ENCODE peak calls at places on chromosomes 1 and 21, in four cellular contexts. A, W, U and M are unnamed samples.

GRCh38 chr1:113783254-113784103 is 24.2 kb upstream of the PHTF1 start:
- DNase-seq in U (no peak), W (no peak), A (no peak), M (peak)

GRCh38 chr1:89125571-89126233 is at the start of gene GBP2:
- DNase-seq in A (no peak), U (no peak), W (peak), M (peak)

GRCh38 chr1:227886993-227887696 is 60.6 kb downstream of the WNT9A start:
- DNase-seq in U (peak), W (no peak), A (peak), M (no peak)

GRCh38 chr1:145751491-145752021 is 32.3 kb downstream of the CD160 start:
- DNase-seq in U (no peak), A (no peak), W (no peak), M (no peak)

GRCh38 chr1:240522122-240522822 is 89.7 kb downstream of the GREM2 start:
- DNase-seq in A (peak), W (no peak), U (no peak), M (no peak)

GRCh38 chr1:7420706-7421105 is 350.4 kb upstream of the VAMP3 start:
- DNase-seq in W (no peak), A (no peak), U (no peak), M (no peak)

GRCh38 chr1:55689800-55690199 is 474.6 kb upstream of the USP24 start:
- DNase-seq in W (no peak), U (no peak), A (no peak), M (no peak)

GRCh38 chr1:76595024-76595423 is 272.3 kb upstream of the ST6GALNAC5 start:
- DNase-seq in A (peak), W (no peak), U (no peak), M (no peak)

GRCh38 chr1:74681449-74681848 is 7.9 kb upstream of the ERICH3 start:
- DNase-seq in A (no peak), U (no peak), W (no peak), M (no peak)

GRCh38 chr1:77287535-77287934 is 5.7 kb downstream of the AK5 start:
- DNase-seq in W (no peak), A (no peak), U (no peak), M (no peak)

GRCh38 chr1:110639724-110640386 is 33.7 kb upstream of the KCNA2 start:
- DNase-seq in W (no peak), A (no peak), U (no peak), M (no peak)

GRCh38 chr1:28370220-28371010 is 875 bp downstream of the PHACTR4 start:
- DNase-seq in W (no peak), U (no peak), A (peak), M (peak)

GRCh38 chr1:245084551-245084950 is 70.2 kb upstream of the KIF26B start:
- DNase-seq in U (no peak), W (no peak), A (no peak), M (no peak)

GRCh38 chr1:202831906-202832305 is 21.2 kb downstream of the PCAT6 start:
- DNase-seq in U (no peak), W (no peak), A (no peak), M (no peak)

GRCh38 chr1:238469146-238469601 is 578.5 kb upstream of the ZP4 start:
- DNase-seq in A (no peak), U (no peak), W (no peak), M (no peak)

GRCh38 chr1:64915381-64916274 is 50.7 kb downstream of the JAK1 start:
- DNase-seq in A (peak), U (no peak), W (no peak), M (no peak)

GRCh38 chr1:70458120-70458519 is 47.1 kb downstream of the CTH start:
- DNase-seq in U (no peak), W (no peak), A (peak), M (no peak)

GRCh38 chr1:6889875-6890480 is 104.7 kb downstream of the CAMTA1 start:
- DNase-seq in U (no peak), W (no peak), A (peak), M (no peak)

GRCh38 chr1:172997941-172998361 is 52.8 kb downstream of the TNFSF18 start:
- DNase-seq in U (no peak), W (no peak), A (no peak), M (no peak)

GRCh38 chr21:19011448-19011847 is 607.9 kb upstream of the TMPRSS15 start:
- DNase-seq in U (peak), W (peak), A (peak), M (no peak)

GRCh38 chr21:27804515-27804914 is 837.6 kb upstream of the ADAMTS5 start:
- DNase-seq in A (no peak), W (no peak), U (peak), M (no peak)

GRCh38 chr1:44678120-44678519 is 3.6 kb downstream of the ARMH1 start:
- DNase-seq in U (no peak), W (no peak), A (no peak), M (no peak)

GRCh38 chr1:78839704-78840277 is 166.7 kb downstream of the ADGRL4 start:
- DNase-seq in A (peak), W (peak), U (no peak), M (no peak)

GRCh38 chr1:211830330-211831142 is at the start of gene LPGAT1:
- DNase-seq in U (peak), W (peak), A (peak), M (peak)

GRCh38 chr1:154759196-154759595 is 110.9 kb downstream of the KCNN3 start:
- DNase-seq in W (no peak), A (no peak), U (no peak), M (peak)

GRCh38 chr1:178931843-178932551 is 61.1 kb upstream of the ANGPTL1 start:
- DNase-seq in A (no peak), U (peak), W (no peak), M (no peak)

GRCh38 chr1:176691251-176692228 is 228.6 kb downstream of the PAPPA2 start:
- DNase-seq in W (peak), A (peak), U (no peak), M (no peak)

GRCh38 chr21:42526379-42526727 is 12.7 kb downstream of the SLC37A1 start:
- DNase-seq in W (no peak), U (peak), A (peak), M (no peak)

GRCh38 chr1:116131866-116132605 is 20.8 kb downstream of the MAB21L3 start:
- DNase-seq in W (no peak), A (no peak), U (no peak), M (no peak)